ENCODE peak calls at places on chromosomes 13 and 19, in seven cellular contexts. M is RWPE2, W is psoas muscle, T is Peyer's patch, N is transverse colon, F is left lung, Z is tibial nerve. A is an unnamed sample. For H3K9me3, the result is how much of the 10 kb centered on the place peaks cover.

GRCh38 chr19:21084343-21084742 is 2.3 kb downstream of the ZNF714 start:
- DNase-seq in M (no peak), W (no peak), T (no peak), N (no peak), F (no peak), Z (no peak), A (no peak)

GRCh38 chr19:940591-941291 is 14.9 kb downstream of the ARID3A start:
- DNase-seq in M (no peak), W (peak), T (peak), N (peak), F (peak), Z (peak), A (peak)

GRCh38 chr19:6105444-6105843 is 4.9 kb downstream of the RFX2 start:
- DNase-seq in M (no peak), W (no peak), T (no peak), N (no peak), F (no peak), Z (no peak), A (no peak)

GRCh38 chr13:80574113-80574512 is 233.2 kb upstream of the SPRY2 start:
- DNase-seq in M (no peak), W (no peak), T (no peak), N (no peak), F (no peak), Z (no peak), A (no peak)

GRCh38 chr13:27339299-27339698 is 68.7 kb downstream of the RASL11A start:
- DNase-seq in M (no peak), W (no peak), T (peak), N (peak), F (no peak), Z (peak), A (no peak)

GRCh38 chr19:41671481-41671880 is 16.6 kb downstream of the CEACAM7 start:
- DNase-seq in M (no peak), W (no peak), T (no peak), N (peak), F (no peak), Z (no peak), A (no peak)

GRCh38 chr19:36514012-36514612 is 14.0 kb downstream of the ZNF260 start:
- DNase-seq in M (no peak), W (no peak), T (no peak), N (no peak), F (no peak), Z (no peak), A (no peak)

GRCh38 chr19:40398417-40399056 is 8.6 kb upstream of the HIPK4 start:
- DNase-seq in M (no peak), W (no peak), T (peak), N (peak), F (peak), Z (no peak), A (peak)

GRCh38 chr13:48009298-48009697 is 8.2 kb upstream of the SUCLA2 start:
- DNase-seq in M (no peak), W (no peak), T (no peak), N (peak), F (no peak), Z (no peak), A (no peak)

GRCh38 chr13:94128430-94128829 is 351.1 kb downstream of the DCT start:
- DNase-seq in M (no peak), W (peak), T (no peak), N (no peak), F (no peak), Z (peak), A (no peak)

GRCh38 chr13:41813426-41813825 is 147.5 kb downstream of the VWA8 start:
- DNase-seq in M (no peak), W (no peak), T (no peak), N (no peak), F (no peak), Z (no peak), A (no peak)

GRCh38 chr19:7515091-7515470 is 822 bp upstream of the ZNF358 start:
- DNase-seq in M (no peak), W (no peak), T (no peak), N (peak), F (no peak), Z (no peak), A (no peak)
- H3K9me3 ChIP-seq in M (under half), W (under half), T (under half), N (under half), F (under half), Z (under half), A (under half)

GRCh38 chr13:32610538-32610937 is 24.3 kb downstream of the PDS5B start:
- DNase-seq in M (no peak), W (no peak), T (no peak), N (no peak), F (no peak), Z (no peak), A (no peak)

GRCh38 chr13:32610977-32611376 is 24.7 kb downstream of the PDS5B start:
- DNase-seq in M (no peak), W (no peak), T (no peak), N (no peak), F (no peak), Z (no peak), A (no peak)
- H3K9me3 ChIP-seq in M (under half), W (under half), T (under half), N (under half), F (under half), Z (under half), A (under half)

DNA sequence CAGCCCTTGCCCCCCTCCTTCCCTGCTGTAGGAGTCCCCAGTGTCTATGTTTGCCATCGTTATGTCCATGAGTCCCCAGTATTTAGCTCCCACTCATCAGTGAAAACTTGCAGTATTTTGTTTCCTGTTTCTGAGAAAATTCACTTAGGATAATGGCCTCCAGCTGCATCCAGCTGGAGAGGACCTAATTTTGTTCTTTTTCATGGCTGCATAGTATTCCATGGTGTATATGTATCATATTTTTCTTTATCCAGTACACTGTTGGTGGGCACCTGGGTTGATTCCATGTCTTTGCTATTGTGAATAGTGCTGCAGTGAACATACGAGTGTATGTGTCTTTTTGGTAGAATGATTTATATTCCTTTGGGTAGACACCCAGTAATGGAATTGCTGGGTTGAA is 18.0 kb upstream of the POP4 start:
- DNase-seq in M (no peak), W (no peak), T (no peak), N (no peak), F (no peak), Z (no peak), A (no peak)
- H3K9me3 ChIP-seq in M (under half), W (under half), T (under half), N (under half), F (under half), Z (under half), A (under half)

GRCh38 chr19:58129284-58129683 is 21.3 kb downstream of the ZNF329 start:
- DNase-seq in M (no peak), W (no peak), T (no peak), N (no peak), F (no peak), Z (no peak), A (no peak)

GRCh38 chr19:58123354-58123753 is 25.3 kb upstream of the ZSCAN18 start:
- DNase-seq in M (no peak), W (no peak), T (no peak), N (no peak), F (no peak), Z (no peak), A (no peak)

DNA sequence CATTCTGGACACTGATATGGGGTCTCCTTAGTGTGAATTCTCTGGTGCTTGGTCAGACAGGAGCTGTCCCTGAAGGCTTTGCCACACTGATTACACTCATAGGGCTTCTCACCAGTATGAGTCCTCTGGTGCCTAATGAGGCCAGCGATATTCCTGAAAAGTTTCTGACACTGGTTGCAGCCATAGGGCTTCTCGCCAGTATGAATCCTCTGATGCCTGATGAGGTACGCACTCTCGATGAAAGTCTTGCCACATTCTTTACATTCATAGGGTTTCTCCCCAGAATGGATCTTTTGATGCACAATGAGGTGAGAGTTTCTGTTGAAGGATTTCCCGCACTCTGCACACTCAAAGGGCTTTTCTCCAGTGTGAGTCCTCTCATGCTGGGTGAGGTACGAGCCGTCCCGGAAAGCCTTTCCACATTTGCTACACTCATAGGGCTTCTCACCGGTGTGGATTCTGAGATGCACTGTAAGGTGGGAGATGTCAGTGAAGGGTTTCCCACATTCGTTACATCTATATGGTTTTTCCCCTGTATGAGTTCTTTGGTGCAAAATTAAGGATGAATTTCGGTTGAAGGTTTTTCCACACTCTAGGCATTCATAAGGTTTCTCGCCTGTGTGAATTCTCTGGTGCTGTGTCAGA is 22.4 kb downstream of the ZNF329 start:
- DNase-seq in M (no peak), W (no peak), T (no peak), N (no peak), F (no peak), Z (no peak), A (no peak)
- H3K9me3 ChIP-seq in M (half or more), W (half or more), T (under half), N (half or more), F (under half), Z (half or more), A (half or more)

GRCh38 chr19:12464769-12465725 is 19.6 kb downstream of the ZNF709 start:
- DNase-seq in M (no peak), W (no peak), T (no peak), N (no peak), F (no peak), Z (no peak), A (no peak)
- H3K9me3 ChIP-seq in M (under half), W (half or more), T (under half), N (half or more), F (under half), Z (half or more), A (under half)

DNA sequence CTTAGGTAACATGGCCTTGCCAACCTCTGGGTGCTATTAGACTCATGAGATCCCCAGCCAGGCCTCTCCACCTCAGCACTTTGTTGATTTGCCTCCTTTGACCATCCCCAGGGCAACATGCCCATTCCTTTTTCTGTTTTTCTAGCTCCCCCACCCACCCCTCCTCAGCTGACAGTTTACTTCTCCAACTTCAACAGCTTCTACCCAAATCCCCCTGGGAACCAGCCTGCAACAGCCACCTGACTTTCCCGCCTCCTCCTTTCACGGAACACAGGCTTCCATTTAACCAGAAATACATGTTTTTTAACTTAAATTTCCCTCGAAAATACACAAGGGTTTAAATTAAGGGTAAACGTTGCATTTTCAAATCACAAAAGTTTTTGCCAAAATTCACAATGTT is 117.3 kb downstream of the DLEU7 start:
- DNase-seq in M (no peak), W (no peak), T (no peak), N (no peak), F (no peak), Z (no peak), A (no peak)
- H3K9me3 ChIP-seq in M (under half), W (under half), T (under half), N (under half), F (under half), Z (under half), A (under half)

GRCh38 chr13:50531917-50532899 is 311.3 kb downstream of the DLEU7 start:
- DNase-seq in M (no peak), W (no peak), T (no peak), N (no peak), F (no peak), Z (no peak), A (no peak)

GRCh38 chr13:50535050-50535449 is 308.4 kb downstream of the DLEU7 start:
- DNase-seq in M (no peak), W (no peak), T (no peak), N (no peak), F (no peak), Z (no peak), A (no peak)

GRCh38 chr13:50539791-50540530 is 303.5 kb downstream of the DLEU7 start:
- DNase-seq in M (no peak), W (no peak), T (no peak), N (no peak), F (no peak), Z (no peak), A (no peak)

DNA sequence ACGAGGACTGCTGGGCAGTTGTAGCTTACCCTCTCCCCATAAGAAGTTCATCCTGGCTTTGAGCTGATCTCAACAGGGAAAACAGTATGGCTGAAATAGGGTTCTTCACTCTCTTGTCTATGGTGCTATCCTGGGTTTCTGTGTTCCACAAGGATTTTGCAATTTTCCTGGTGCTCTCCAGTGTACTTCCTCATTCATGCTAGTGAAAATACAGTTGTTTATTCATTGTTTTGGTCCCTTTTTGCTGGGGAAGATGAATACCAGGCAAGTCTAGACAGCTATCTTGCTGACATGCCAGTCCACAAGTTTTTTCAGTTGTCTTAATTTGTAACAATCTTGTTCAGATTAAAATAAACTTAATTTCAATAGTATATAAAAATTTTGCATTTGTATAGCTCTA is 306.5 kb downstream of the DLEU7 start:
- DNase-seq in M (no peak), W (no peak), T (no peak), N (no peak), F (no peak), Z (no peak), A (no peak)
- H3K9me3 ChIP-seq in M (under half), W (under half), T (under half), N (under half), F (under half), Z (under half), A (under half)

GRCh38 chr19:27689734-27690241 is 1523.2 kb downstream of the UQCRFS1 start:
- DNase-seq in M (no peak), W (no peak), T (no peak), N (no peak), F (no peak), Z (no peak), A (no peak)
- H3K9me3 ChIP-seq in M (under half), W (under half), T (under half), N (under half), F (under half), Z (half or more), A (under half)

DNA sequence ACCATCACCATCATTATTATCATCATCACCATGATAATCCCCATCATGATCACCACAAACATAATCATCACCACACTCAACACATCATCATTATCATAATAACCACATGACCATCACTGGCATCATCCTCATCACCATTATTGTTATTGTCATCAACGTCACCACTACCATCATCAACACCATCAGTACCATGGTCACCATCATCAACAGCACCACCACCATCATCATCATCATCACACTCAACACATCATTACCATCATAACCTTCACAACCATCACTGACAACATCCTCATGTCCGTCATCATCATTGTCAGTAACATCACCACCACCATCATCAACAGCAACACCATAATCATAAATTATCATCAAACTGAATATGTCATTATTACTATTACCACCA is 73.2 kb downstream of the MBD3L1 start:
- DNase-seq in M (no peak), W (no peak), T (no peak), N (no peak), F (no peak), Z (no peak), A (no peak)
- H3K9me3 ChIP-seq in M (under half), W (under half), T (under half), N (under half), F (under half), Z (under half), A (under half)

GRCh38 chr19:37926711-37927110 is 19.7 kb downstream of the SIPA1L3 start:
- DNase-seq in M (no peak), W (no peak), T (no peak), N (no peak), F (no peak), Z (no peak), A (no peak)
- H3K9me3 ChIP-seq in M (under half), W (under half), T (under half), N (under half), F (under half), Z (under half), A (under half)

A was measured in T-helper 17 cell.